ENCODE peak calls at places on chromosome 11, in seven cellular contexts. One of them, this sample, is unnamed.

GRCh38 chr11:8228206-8228605 is 35.5 kb downstream of the LMO1 start:
- DNase-seq in H1: no peak
- DNase-seq in K562: no peak
- DNase-seq in HepG2: no peak
- DNase-seq in A549: no peak
- DNase-seq in IMR-90: no peak
- DNase-seq in GM12878: no peak
- DNase-seq in this sample: no peak

GRCh38 chr11:41845066-41845465 is 385.6 kb upstream of the LRRC4C start:
- DNase-seq in K562: no peak
- DNase-seq in IMR-90: no peak
- DNase-seq in HepG2: no peak
- DNase-seq in GM12878: no peak
- DNase-seq in A549: no peak
- DNase-seq in H1: no peak
- DNase-seq in this sample: no peak

GRCh38 chr11:77547863-77548551 is 41.7 kb upstream of the AQP11 start:
- DNase-seq in K562: peak
- DNase-seq in H1: peak
- DNase-seq in A549: peak
- DNase-seq in IMR-90: peak
- DNase-seq in GM12878: peak
- DNase-seq in HepG2: peak
- DNase-seq in this sample: peak

GRCh38 chr11:68402355-68403031 is 58.1 kb upstream of the PPP6R3 start:
- DNase-seq in IMR-90: no peak
- DNase-seq in GM12878: no peak
- DNase-seq in A549: no peak
- DNase-seq in K562: no peak
- DNase-seq in HepG2: no peak
- DNase-seq in H1: no peak
- DNase-seq in this sample: no peak

GRCh38 chr11:35111171-35112055 is 27.6 kb upstream of the CD44 start:
- DNase-seq in H1: no peak
- DNase-seq in K562: peak
- DNase-seq in GM12878: no peak
- DNase-seq in IMR-90: peak
- DNase-seq in A549: no peak
- DNase-seq in HepG2: no peak
- DNase-seq in this sample: no peak

GRCh38 chr11:30254307-30255298 is 23.8 kb downstream of the FSHB start:
- DNase-seq in HepG2: no peak
- DNase-seq in K562: no peak
- DNase-seq in GM12878: no peak
- DNase-seq in A549: no peak
- DNase-seq in H1: no peak
- DNase-seq in IMR-90: no peak
- DNase-seq in this sample: no peak

GRCh38 chr11:128095459-128096096 is 491.8 kb downstream of the ETS1 start:
- DNase-seq in GM12878: no peak
- DNase-seq in A549: no peak
- DNase-seq in H1: no peak
- DNase-seq in HepG2: no peak
- DNase-seq in K562: no peak
- DNase-seq in IMR-90: peak
- DNase-seq in this sample: peak

GRCh38 chr11:64507832-64508375 is 83.1 kb upstream of the SLC22A12 start:
- DNase-seq in A549: no peak
- DNase-seq in HepG2: no peak
- DNase-seq in H1: no peak
- DNase-seq in GM12878: no peak
- DNase-seq in IMR-90: no peak
- DNase-seq in K562: no peak
- DNase-seq in this sample: no peak

GRCh38 chr11:43690929-43691328 is 10.4 kb downstream of the HSD17B12 start:
- DNase-seq in H1: no peak
- DNase-seq in A549: no peak
- DNase-seq in K562: no peak
- DNase-seq in GM12878: no peak
- DNase-seq in IMR-90: no peak
- DNase-seq in HepG2: no peak
- DNase-seq in this sample: no peak

GRCh38 chr11:130861902-130862552 is 54.3 kb downstream of the SNX19 start:
- DNase-seq in IMR-90: peak
- DNase-seq in HepG2: peak
- DNase-seq in A549: peak
- DNase-seq in H1: peak
- DNase-seq in GM12878: no peak
- DNase-seq in K562: peak
- DNase-seq in this sample: peak

GRCh38 chr11:65551572-65552398 is 6.4 kb downstream of the LTBP3 start:
- DNase-seq in K562: no peak
- DNase-seq in IMR-90: peak
- DNase-seq in A549: peak
- DNase-seq in H1: no peak
- DNase-seq in GM12878: no peak
- DNase-seq in HepG2: peak
- DNase-seq in this sample: peak

GRCh38 chr11:2582958-2583604 is 116.7 kb downstream of the KCNQ1OT1 start:
- DNase-seq in IMR-90: no peak
- DNase-seq in GM12878: no peak
- DNase-seq in A549: no peak
- DNase-seq in H1: no peak
- DNase-seq in HepG2: no peak
- DNase-seq in K562: no peak
- DNase-seq in this sample: no peak

GRCh38 chr11:10526974-10527918 is 13.7 kb downstream of the RNF141 start:
- DNase-seq in H1: no peak
- DNase-seq in IMR-90: peak
- DNase-seq in K562: no peak
- DNase-seq in HepG2: no peak
- DNase-seq in A549: no peak
- DNase-seq in GM12878: peak
- DNase-seq in this sample: peak

GRCh38 chr11:12886508-12886907 is 122.6 kb upstream of the RASSF10 start:
- DNase-seq in K562: no peak
- DNase-seq in A549: no peak
- DNase-seq in IMR-90: no peak
- DNase-seq in GM12878: no peak
- DNase-seq in HepG2: no peak
- DNase-seq in H1: no peak
- DNase-seq in this sample: no peak
- H3K4me3 ChIP-seq in K562: no peak
- H3K4me3 ChIP-seq in A549: no peak
- H3K4me3 ChIP-seq in IMR-90: no peak
- H3K4me3 ChIP-seq in GM12878: no peak
- H3K4me3 ChIP-seq in HepG2: no peak
- H3K4me3 ChIP-seq in H1: no peak
- H3K4me3 ChIP-seq in this sample: no peak

GRCh38 chr11:46800177-46800576 is 45.9 kb downstream of the CKAP5 start:
- DNase-seq in HepG2: no peak
- DNase-seq in H1: no peak
- DNase-seq in A549: no peak
- DNase-seq in GM12878: no peak
- DNase-seq in IMR-90: peak
- DNase-seq in K562: no peak
- DNase-seq in this sample: no peak

DNA sequence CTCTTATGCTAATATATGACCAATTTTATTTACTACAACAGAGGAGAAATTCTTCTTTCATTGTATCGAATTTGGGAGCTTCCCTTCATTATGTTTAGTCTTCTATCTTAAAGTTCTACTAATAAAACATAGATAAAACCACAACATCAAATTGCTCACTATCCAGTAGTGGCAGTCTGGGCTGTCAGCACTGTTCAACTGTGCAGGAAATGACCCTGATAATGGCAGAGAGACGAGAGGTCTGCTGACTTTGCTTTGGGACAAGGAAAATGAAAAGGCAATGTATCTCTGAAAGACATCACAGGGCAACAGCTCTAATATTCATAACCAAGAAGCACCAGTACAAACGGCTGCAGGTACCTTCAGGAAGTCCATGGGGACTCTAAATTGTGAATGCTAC is 44.4 kb downstream of the CKAP5 start:
- DNase-seq in GM12878: no peak
- DNase-seq in A549: no peak
- DNase-seq in H1: no peak
- DNase-seq in K562: no peak
- DNase-seq in HepG2: no peak
- DNase-seq in IMR-90: no peak
- DNase-seq in this sample: no peak
- TF ChIP-seq CEBPB in GM12878: no peak
- TF ChIP-seq CEBPB in A549: no peak
- TF ChIP-seq CEBPB in H1: no peak
- TF ChIP-seq CEBPB in K562: no peak
- TF ChIP-seq CEBPB in HepG2: no peak
- TF ChIP-seq CEBPB in IMR-90: no peak
- TF ChIP-seq CEBPB in this sample: no peak

GRCh38 chr11:32610926-32611325 is 27.3 kb downstream of the EIF3M start:
- DNase-seq in A549: no peak
- DNase-seq in GM12878: no peak
- DNase-seq in IMR-90: no peak
- DNase-seq in K562: no peak
- DNase-seq in H1: no peak
- DNase-seq in HepG2: no peak
- DNase-seq in this sample: no peak

GRCh38 chr11:32613500-32614151 is 30.0 kb downstream of the EIF3M start:
- DNase-seq in IMR-90: no peak
- DNase-seq in H1: no peak
- DNase-seq in HepG2: peak
- DNase-seq in A549: no peak
- DNase-seq in GM12878: peak
- DNase-seq in K562: no peak
- DNase-seq in this sample: no peak

GRCh38 chr11:32616903-32617302 is 33.3 kb downstream of the EIF3M start:
- DNase-seq in GM12878: no peak
- DNase-seq in HepG2: no peak
- DNase-seq in H1: no peak
- DNase-seq in K562: no peak
- DNase-seq in A549: no peak
- DNase-seq in IMR-90: no peak
- DNase-seq in this sample: no peak

DNA sequence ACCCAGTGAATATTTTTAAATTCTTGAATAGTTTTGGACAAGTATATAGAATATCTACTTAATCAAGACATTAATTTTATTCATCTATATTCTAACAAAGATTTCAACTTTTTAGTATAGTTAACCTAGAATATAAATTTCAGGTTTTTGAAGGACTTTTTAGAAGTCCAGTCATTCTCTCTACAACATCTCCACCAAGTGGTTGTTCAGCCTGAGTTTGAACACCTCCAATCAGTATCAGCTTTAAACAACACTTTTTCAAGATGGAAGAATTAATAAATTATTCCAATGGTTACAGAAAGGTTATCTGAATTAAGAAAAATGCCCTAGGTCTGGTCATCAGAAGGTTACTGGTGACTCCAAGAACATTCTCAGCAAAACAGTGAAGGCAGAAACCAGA is 31.8 kb downstream of the EIF3M start:
- DNase-seq in A549: no peak
- DNase-seq in K562: no peak
- DNase-seq in GM12878: no peak
- DNase-seq in HepG2: peak
- DNase-seq in IMR-90: no peak
- DNase-seq in H1: no peak
- DNase-seq in this sample: no peak
- TF ChIP-seq CTCF in A549: peak
- TF ChIP-seq CTCF in K562: no peak
- TF ChIP-seq CTCF in GM12878: no peak
- TF ChIP-seq CTCF in HepG2: peak
- TF ChIP-seq CTCF in IMR-90: peak
- TF ChIP-seq CTCF in H1: peak
- TF ChIP-seq CTCF in this sample: no peak

GRCh38 chr11:117200813-117201515 is 1.8 kb downstream of the TAGLN start:
- DNase-seq in GM12878: no peak
- DNase-seq in A549: no peak
- DNase-seq in HepG2: no peak
- DNase-seq in IMR-90: peak
- DNase-seq in H1: no peak
- DNase-seq in K562: no peak
- DNase-seq in this sample: no peak
- H3K4me3 ChIP-seq in GM12878: no peak
- H3K4me3 ChIP-seq in A549: no peak
- H3K4me3 ChIP-seq in HepG2: no peak
- H3K4me3 ChIP-seq in IMR-90: peak
- H3K4me3 ChIP-seq in H1: peak
- H3K4me3 ChIP-seq in K562: no peak
- H3K4me3 ChIP-seq in this sample: no peak

GRCh38 chr11:11555228-11555627 is 66.6 kb downstream of the GALNT18 start:
- DNase-seq in GM12878: no peak
- DNase-seq in HepG2: no peak
- DNase-seq in K562: no peak
- DNase-seq in IMR-90: no peak
- DNase-seq in A549: no peak
- DNase-seq in H1: no peak
- DNase-seq in this sample: no peak

GRCh38 chr11:11558352-11558751 is 63.5 kb downstream of the GALNT18 start:
- DNase-seq in GM12878: no peak
- DNase-seq in H1: no peak
- DNase-seq in IMR-90: no peak
- DNase-seq in K562: no peak
- DNase-seq in HepG2: no peak
- DNase-seq in A549: no peak
- DNase-seq in this sample: no peak

GRCh38 chr11:11553595-11553994 is 68.2 kb downstream of the GALNT18 start:
- DNase-seq in A549: no peak
- DNase-seq in K562: no peak
- DNase-seq in GM12878: no peak
- DNase-seq in IMR-90: no peak
- DNase-seq in HepG2: no peak
- DNase-seq in H1: no peak
- DNase-seq in this sample: no peak

GRCh38 chr11:11563193-11563592 is 58.6 kb downstream of the GALNT18 start:
- DNase-seq in H1: no peak
- DNase-seq in HepG2: no peak
- DNase-seq in GM12878: no peak
- DNase-seq in IMR-90: no peak
- DNase-seq in K562: no peak
- DNase-seq in A549: no peak
- DNase-seq in this sample: no peak

GRCh38 chr11:11558826-11559225 is 63.0 kb downstream of the GALNT18 start:
- DNase-seq in K562: no peak
- DNase-seq in IMR-90: no peak
- DNase-seq in H1: no peak
- DNase-seq in GM12878: no peak
- DNase-seq in A549: no peak
- DNase-seq in HepG2: no peak
- DNase-seq in this sample: no peak
- TF ChIP-seq CEBPB in K562: no peak
- TF ChIP-seq CEBPB in IMR-90: no peak
- TF ChIP-seq CEBPB in H1: no peak
- TF ChIP-seq CEBPB in GM12878: no peak
- TF ChIP-seq CEBPB in A549: no peak
- TF ChIP-seq CEBPB in HepG2: no peak
- TF ChIP-seq CEBPB in this sample: no peak

This sample was measured in HCT116.